ENCODE peak calls at places on chromosomes 4 and X, in seven cellular contexts. C is MCF 10A, J is cardiac fibroblast, I is tibial artery, Q is neural crest cell, G is mammary epithelial cell, D is WTC11. E is an unnamed sample.

GRCh38 chr4:77931452-77932135 is 69.0 kb downstream of the MRPL1 start:
- DNase-seq in C (peak; percentile 47), J (peak; percentile 80), I (no peak), Q (no peak), G (peak; percentile 73), D (no peak), E (no peak)

GRCh38 chr4:76753814-76754213 is 144.1 kb downstream of the SOWAHB start:
- DNase-seq in C (peak; percentile 67), J (peak; percentile 84), I (no peak), Q (peak; percentile 12), G (peak; percentile 68), D (no peak), E (no peak)

GRCh38 chr4:105060628-105061027 is 86.0 kb upstream of the TET2 start:
- DNase-seq in C (peak; percentile 25), J (no peak), I (no peak), Q (no peak), G (peak; percentile 61), D (no peak), E (no peak)

GRCh38 chr4:83285022-83285387 is 407 bp upstream of the COQ2 start:
- DNase-seq in C (peak; percentile 59), J (peak; percentile 78), I (peak; percentile 22), Q (no peak), G (peak; percentile 9), D (no peak), E (peak; percentile 47)

GRCh38 chr4:110087116-110087708 is 111.2 kb downstream of the ELOVL6 start:
- DNase-seq in C (peak; percentile 81), J (peak; percentile 88), I (no peak), Q (no peak), G (peak; percentile 77), D (no peak), E (no peak)

GRCh38 chrX:40527543-40527942 is 53.2 kb upstream of the ATP6AP2 start:
- DNase-seq in C (no peak), J (no peak), I (no peak), Q (no peak), G (no peak), D (no peak), E (no peak)

GRCh38 chr4:159487284-159487747 is 384.4 kb downstream of the RAPGEF2 start:
- DNase-seq in C (peak; percentile 85), J (peak; percentile 87), I (no peak), Q (peak; percentile 49), G (peak; percentile 61), D (peak; percentile 62), E (peak; percentile 87)

GRCh38 chrX:67780694-67781109 is 236.9 kb downstream of the AR start:
- DNase-seq in C (peak; percentile 92), J (peak; percentile 94), I (peak; percentile 68), Q (no peak), G (peak; percentile 9), D (no peak), E (no peak)

GRCh38 chr4:183182873-183183725 is 84.0 kb downstream of the WWC2 start:
- DNase-seq in C (peak; percentile 95), J (peak; percentile 90), I (peak; percentile 45), Q (no peak), G (peak; percentile 83), D (peak; percentile 76), E (peak; percentile 97)

GRCh38 chr4:12679217-12679616 is 804.9 kb downstream of the RAB28 start:
- DNase-seq in C (peak; percentile 17), J (peak; percentile 3), I (no peak), Q (no peak), G (no peak), D (no peak), E (peak; percentile 51)
- TF ChIP-seq CTCF in C (peak; percentile 24), J (peak; percentile 23), I (no peak), Q (peak; percentile 52), G (peak; percentile 37), D (no peak), E (peak; percentile 67)

DNA sequence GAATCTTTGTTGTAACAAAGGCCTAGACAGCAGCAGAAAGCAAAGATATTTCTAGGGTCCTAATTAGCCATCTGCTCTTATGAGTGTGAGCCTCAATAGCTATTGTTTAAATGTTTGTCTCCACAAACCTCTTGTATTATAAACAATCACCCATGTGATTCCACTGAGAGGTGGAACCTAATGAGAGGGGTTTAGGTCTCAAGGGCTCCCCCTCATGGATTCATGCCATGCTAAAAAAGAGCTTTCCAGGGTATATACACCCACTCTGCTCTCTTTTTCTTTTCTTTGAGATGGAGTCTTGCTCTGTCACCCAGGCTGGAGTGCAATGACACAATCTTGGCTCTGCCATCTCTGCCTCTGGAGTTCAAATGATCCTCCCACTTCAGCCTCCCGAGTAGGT is 42.1 kb downstream of the TRIM61 start:
- DNase-seq in C (no peak), J (no peak), I (no peak), Q (no peak), G (no peak), D (peak; percentile 31), E (peak; percentile 77)
- TF ChIP-seq CTCF in C (no peak), J (no peak), I (no peak), Q (peak; percentile 37), G (no peak), D (peak; percentile 15), E (peak; percentile 68)

DNA sequence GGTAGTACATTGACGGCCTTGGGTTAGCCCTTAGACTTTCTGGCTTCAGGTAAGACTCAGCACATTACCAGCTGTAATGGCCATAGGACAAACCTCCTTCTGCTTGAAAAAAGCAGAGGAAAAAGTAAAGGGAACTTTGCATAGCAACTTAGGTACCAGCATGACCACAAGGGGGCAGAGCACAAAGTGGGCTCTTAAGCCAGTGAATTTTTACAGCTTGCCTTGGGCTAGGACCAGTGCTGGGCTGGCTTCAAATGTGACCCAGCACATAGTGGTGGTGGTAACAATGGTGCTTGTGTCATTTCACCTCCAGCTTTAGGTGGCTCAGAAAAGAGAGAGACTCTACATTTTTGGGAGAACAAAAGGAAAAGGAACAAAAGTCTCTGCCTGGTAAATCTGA is 66.1 kb downstream of the KLHL4 start:
- DNase-seq in C (peak; percentile 43), J (no peak), I (no peak), Q (peak; percentile 25), G (peak; percentile 6), D (peak; percentile 61), E (peak; percentile 72)
- TF ChIP-seq CTCF in C (peak; percentile 30), J (peak; percentile 38), I (no peak), Q (peak; percentile 68), G (peak; percentile 63), D (peak; percentile 39), E (peak; percentile 70)

DNA sequence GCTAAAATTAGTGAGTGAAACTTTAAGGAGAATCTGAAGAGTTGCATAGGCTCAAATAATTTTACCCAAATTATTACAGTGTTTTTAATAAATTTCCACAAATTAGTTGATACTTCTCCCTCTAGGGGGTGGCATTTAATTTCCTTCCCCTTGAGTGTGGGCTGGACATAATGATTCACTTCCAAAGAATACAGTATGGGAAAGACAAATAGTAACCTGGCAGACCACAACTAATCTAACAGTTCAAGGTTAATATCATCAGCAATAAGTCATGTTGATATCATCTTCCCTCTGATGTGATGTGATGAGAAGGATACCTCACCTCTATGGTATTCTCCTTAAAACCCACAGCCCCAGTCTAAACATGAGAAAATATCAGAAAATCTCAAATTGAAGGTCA is 15.5 kb downstream of the PFKFB1 start:
- DNase-seq in C (no peak), J (peak; percentile 0), I (no peak), Q (no peak), G (peak; percentile 41), D (no peak), E (no peak)
- TF ChIP-seq CTCF in C (no peak), J (no peak), I (no peak), Q (no peak), G (peak; percentile 13), D (no peak), E (no peak)

GRCh38 chrX:43949669-43950068 is 23.5 kb downstream of the NDP start:
- DNase-seq in C (no peak), J (peak; percentile 8), I (no peak), Q (peak; percentile 11), G (no peak), D (peak; percentile 63), E (peak; percentile 74)
- TF ChIP-seq CTCF in C (no peak), J (peak; percentile 30), I (peak; percentile 28), Q (peak; percentile 61), G (peak; percentile 19), D (no peak), E (peak; percentile 77)

GRCh38 chr4:37243061-37243460 is 1.5 kb upstream of the NWD2 start:
- DNase-seq in C (no peak), J (no peak), I (no peak), Q (no peak), G (no peak), D (peak; percentile 56), E (peak; percentile 59)

GRCh38 chr4:37244583-37245390 is at the start of gene NWD2:
- DNase-seq in C (no peak), J (peak; percentile 5), I (no peak), Q (peak; percentile 42), G (peak; percentile 16), D (peak; percentile 49), E (peak; percentile 55)

GRCh38 chr4:37241646-37242045 is 2.9 kb upstream of the NWD2 start:
- DNase-seq in C (no peak), J (no peak), I (no peak), Q (no peak), G (no peak), D (no peak), E (no peak)

GRCh38 chr4:37245391-37245954 is 930 bp downstream of the NWD2 start:
- DNase-seq in C (no peak), J (no peak), I (no peak), Q (no peak), G (no peak), D (peak; percentile 14), E (peak; percentile 57)

GRCh38 chr4:37243722-37244582 is 591 bp upstream of the NWD2 start:
- DNase-seq in C (no peak), J (no peak), I (no peak), Q (peak; percentile 14), G (peak; percentile 17), D (peak; percentile 84), E (peak; percentile 83)
- TF ChIP-seq CTCF in C (no peak), J (no peak), I (no peak), Q (peak; percentile 47), G (no peak), D (peak; percentile 77), E (peak; percentile 80)

GRCh38 chrX:25020391-25021131 is 4.8 kb upstream of the ARX start:
- DNase-seq in C (peak; percentile 11), J (no peak), I (no peak), Q (peak; percentile 70), G (no peak), D (peak; percentile 77), E (peak; percentile 68)

GRCh38 chrX:25021132-25021498 is 5.3 kb upstream of the ARX start:
- DNase-seq in C (no peak), J (no peak), I (no peak), Q (no peak), G (no peak), D (no peak), E (no peak)

GRCh38 chrX:25023908-25024307 is 8.1 kb upstream of the ARX start:
- DNase-seq in C (no peak), J (no peak), I (no peak), Q (no peak), G (no peak), D (no peak), E (no peak)

GRCh38 chrX:25019707-25020390 is 4.1 kb upstream of the ARX start:
- DNase-seq in C (no peak), J (no peak), I (no peak), Q (no peak), G (no peak), D (no peak), E (no peak)

GRCh38 chrX:25022499-25023325 is 6.9 kb upstream of the ARX start:
- DNase-seq in C (no peak), J (no peak), I (no peak), Q (no peak), G (no peak), D (no peak), E (peak; percentile 24)
- TF ChIP-seq CTCF in C (no peak), J (no peak), I (no peak), Q (peak; percentile 48), G (no peak), D (no peak), E (peak; percentile 46)

GRCh38 chr4:177079327-177079726 is 230.3 kb upstream of the NEIL3 start:
- DNase-seq in C (peak; percentile 16), J (no peak), I (no peak), Q (no peak), G (no peak), D (no peak), E (no peak)
- TF ChIP-seq CTCF in C (no peak), J (no peak), I (no peak), Q (no peak), G (no peak), D (no peak), E (no peak)